ENCODE peak calls at places on chromosomes 12 and 14, in four cellular contexts. W is AG04450, G is heart left ventricle, V is fibroblast of villous mesenchyme. I is an unnamed sample.

GRCh38 chr14:99524804-99525698 is 43.8 kb downstream of the CCNK start:
- DNase-seq in V (peak; percentile 55), W (no peak), G (peak; percentile 40), I (peak; percentile 50)

GRCh38 chr12:1603621-1604020 is 9.2 kb upstream of the FBXL14 start:
- DNase-seq in W (no peak), V (peak; percentile 42), G (no peak), I (no peak)

GRCh38 chr14:81385824-81386223 is 14.3 kb downstream of the STON2 start:
- DNase-seq in G (no peak), W (no peak), V (no peak), I (no peak)

GRCh38 chr12:132462778-132463177 is 27.2 kb upstream of the FBRSL1 start:
- DNase-seq in G (peak; percentile 6), V (no peak), W (no peak), I (no peak)

GRCh38 chr12:68831272-68831671 is 23.3 kb downstream of the MDM2 start:
- DNase-seq in G (no peak), W (no peak), V (no peak), I (no peak)

GRCh38 chr14:68542346-68542745 is 250.5 kb downstream of the ZFP36L1 start:
- DNase-seq in G (no peak), V (no peak), W (no peak), I (no peak)

GRCh38 chr12:91185437-91185836 is 2.8 kb upstream of the DCN start:
- DNase-seq in W (no peak), G (no peak), V (no peak), I (no peak)

GRCh38 chr14:90266441-90267154 is 10.2 kb downstream of the PSMC1 start:
- DNase-seq in W (no peak), V (no peak), G (no peak), I (no peak)

GRCh38 chr12:102468261-102468940 is 12.0 kb downstream of the IGF1 start:
- DNase-seq in G (no peak), V (no peak), W (no peak), I (peak; percentile 13)

GRCh38 chr14:100440207-100440631 is 117.1 kb downstream of the SLC25A47 start:
- DNase-seq in W (peak; percentile 15), G (peak; percentile 67), V (peak; percentile 72), I (peak; percentile 76)

GRCh38 chr14:61654026-61654425 is 41.3 kb upstream of the HIF1A start:
- DNase-seq in V (no peak), G (no peak), W (no peak), I (no peak)

GRCh38 chr12:123064885-123065619 is 84.6 kb downstream of the ARL6IP4 start:
- DNase-seq in W (no peak), G (no peak), V (peak; percentile 33), I (no peak)

GRCh38 chr12:123064356-123064755 is 83.9 kb downstream of the ARL6IP4 start:
- DNase-seq in G (peak; percentile 88), V (no peak), W (no peak), I (no peak)

GRCh38 chr12:123062682-123063426 is 82.4 kb downstream of the ARL6IP4 start:
- DNase-seq in V (peak; percentile 88), W (no peak), G (peak; percentile 73), I (peak; percentile 28)

GRCh38 chr12:123061806-123062205 is 81.3 kb downstream of the ARL6IP4 start:
- DNase-seq in G (no peak), V (no peak), W (no peak), I (no peak)

DNA sequence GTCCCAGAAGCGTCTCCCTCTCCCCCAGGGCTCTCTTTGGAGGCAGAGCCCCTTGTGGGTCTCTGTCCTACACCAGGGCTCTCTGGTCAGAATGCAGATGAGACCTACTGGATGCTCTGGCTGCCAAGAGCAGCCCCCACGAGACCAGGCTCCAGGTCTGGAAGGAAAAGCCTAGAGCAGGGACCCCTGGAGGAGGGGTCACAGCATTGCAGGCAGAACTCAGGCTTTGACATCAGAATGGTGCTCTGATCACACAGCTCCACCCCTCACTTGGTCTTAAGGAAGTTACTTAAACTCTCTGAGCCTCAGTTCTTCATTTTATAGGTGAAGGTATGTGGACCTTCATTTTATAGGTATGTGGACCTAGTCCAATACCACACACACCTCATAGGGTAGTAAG is 83.1 kb downstream of the ARL6IP4 start:
- DNase-seq in V (peak; percentile 38), W (no peak), G (no peak), I (no peak)
- TF ChIP-seq CTCF in V (peak; percentile 54), W (peak; percentile 55), G (no peak), I (peak; percentile 48)

GRCh38 chr14:75069021-75069810 is at the start of gene ZC2HC1C:
- DNase-seq in V (peak; percentile 84), G (peak; percentile 98), W (peak; percentile 41), I (peak; percentile 85)
- H3K4me3 ChIP-seq in V (peak within 1 kb of the TSS; percentile 64), G (peak within 1 kb of the TSS; percentile 33), W (peak within 1 kb of the TSS; percentile 63), I (peak within 1 kb of the TSS; percentile 52)

GRCh38 chr14:34365309-34365915 is 96.6 kb downstream of the SPTSSA start:
- DNase-seq in G (no peak), W (no peak), V (peak; percentile 37), I (peak; percentile 54)
- TF ChIP-seq CTCF in G (no peak), W (peak; percentile 38), V (peak; percentile 42), I (peak; percentile 43)

DNA sequence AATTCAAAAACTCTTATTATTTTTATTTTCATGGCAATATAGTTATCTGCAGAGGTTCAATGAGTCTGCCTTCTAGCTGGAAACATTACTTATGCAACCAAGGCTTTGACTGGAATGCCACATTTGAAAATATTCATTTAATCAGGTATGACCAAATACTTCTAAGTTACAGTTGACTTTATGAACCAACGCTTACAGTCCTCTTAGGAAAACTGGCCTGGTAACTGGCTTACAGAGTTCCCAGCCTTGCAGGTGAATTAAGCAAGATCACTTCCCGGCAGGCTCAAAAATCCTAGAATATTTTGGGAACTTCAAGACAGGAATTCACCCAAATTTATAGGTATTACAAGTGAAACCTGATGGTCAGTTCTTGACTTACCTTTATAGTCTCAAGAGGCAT is 12.3 kb downstream of the LRP6 start:
- DNase-seq in W (no peak), V (no peak), G (no peak), I (no peak)
- H3K4me3 ChIP-seq in W (no peak overlapping the region), V (no peak overlapping the region), G (no peak overlapping the region), I (no peak overlapping the region)

DNA sequence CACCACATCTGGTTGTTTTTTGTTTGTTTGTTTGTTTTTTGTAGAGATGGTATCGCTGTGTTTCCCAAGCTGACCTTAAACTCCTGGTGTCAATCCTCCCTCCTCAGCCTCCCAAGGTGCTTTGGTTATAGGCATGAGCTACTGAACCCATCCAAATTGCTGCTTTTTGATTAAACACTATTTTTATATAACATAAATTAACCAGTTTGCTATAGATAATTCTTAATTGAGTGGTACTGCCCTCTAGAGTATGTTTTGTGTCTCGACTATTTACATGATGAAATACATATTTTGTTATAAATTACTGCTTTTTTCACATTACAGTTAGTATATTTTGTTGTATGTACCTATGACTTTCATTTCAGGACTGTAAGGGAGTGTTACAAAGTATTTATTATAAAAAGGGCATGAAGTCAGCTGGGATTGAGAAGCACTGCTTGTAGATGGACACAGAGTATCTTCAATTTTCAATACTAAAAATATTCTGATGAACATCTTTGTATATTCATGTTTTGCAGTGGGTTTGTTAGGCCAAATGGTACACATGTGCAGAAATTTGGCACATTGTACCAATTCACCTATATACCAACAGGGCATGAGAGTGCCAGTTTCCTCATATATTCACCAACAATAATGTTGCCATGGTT is 14.9 kb upstream of the SCAF11 start:
- DNase-seq in G (no peak), W (no peak), V (peak; percentile 29), I (no peak)
- TF ChIP-seq CTCF in G (peak; percentile 28), W (peak; percentile 48), V (peak; percentile 38), I (no peak)

GRCh38 chr14:72479471-72479931 is 414.4 kb downstream of the DPF3 start:
- DNase-seq in W (no peak), V (no peak), G (no peak), I (peak; percentile 13)
- H3K4me3 ChIP-seq in W (no peak overlapping the region), V (no peak overlapping the region), G (no peak overlapping the region), I (no peak overlapping the region)

DNA sequence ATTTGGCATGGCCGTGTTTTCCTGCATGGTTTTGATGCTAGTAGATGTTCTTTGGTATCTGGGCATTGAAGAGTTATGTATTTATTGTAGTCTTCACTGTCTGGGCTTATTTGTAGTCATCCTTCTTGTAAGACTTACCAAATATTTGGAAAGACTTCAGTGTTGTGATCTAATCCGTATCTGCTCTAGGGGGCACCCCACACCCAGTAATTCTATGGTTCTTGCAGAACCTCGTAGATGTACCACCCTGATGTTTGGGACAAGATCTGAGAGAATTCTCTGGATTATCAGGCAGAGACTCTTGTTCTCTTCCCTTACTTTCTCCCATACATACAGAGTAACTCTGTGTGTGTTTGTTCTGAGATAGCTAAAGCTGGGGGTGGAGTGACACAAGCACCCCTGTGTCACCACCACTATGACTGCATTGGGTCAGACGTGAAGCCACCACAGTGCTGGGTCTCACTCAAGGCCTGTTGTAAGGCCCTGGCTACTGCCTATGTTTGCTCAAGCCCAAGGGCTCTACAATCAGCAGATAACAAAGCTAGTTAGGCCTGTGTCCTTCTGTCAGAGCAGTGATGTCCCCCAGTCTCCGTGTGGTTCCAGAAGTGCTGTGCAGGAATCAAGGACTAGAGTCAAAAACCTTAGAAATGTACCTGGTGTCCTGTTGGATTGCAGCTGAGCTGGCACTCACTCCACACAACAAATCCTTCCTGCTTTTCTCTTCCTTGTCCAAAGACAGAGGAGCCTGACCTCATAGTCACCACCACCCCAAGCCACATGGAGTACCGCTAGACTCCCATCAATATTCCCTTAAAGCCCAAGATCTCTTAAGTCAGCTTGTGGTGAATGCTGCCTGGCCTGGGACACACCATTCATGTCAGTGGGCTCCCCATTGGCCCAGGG is 9.5 kb downstream of the RDH16 start:
- DNase-seq in G (no peak), W (no peak), V (peak; percentile 63), I (no peak)
- TF ChIP-seq CTCF in G (no peak), W (no peak), V (peak; percentile 30), I (no peak)

GRCh38 chr12:24769682-24770081 is 179.2 kb downstream of the BCAT1 start:
- DNase-seq in V (no peak), W (no peak), G (no peak), I (no peak)
- H3K4me3 ChIP-seq in V (no peak overlapping the region), W (no peak overlapping the region), G (no peak overlapping the region), I (no peak overlapping the region)

GRCh38 chr12:13203028-13203922 is 6.7 kb downstream of the EMP1 start:
- DNase-seq in G (peak; percentile 66), V (peak; percentile 68), W (no peak), I (no peak)
- TF ChIP-seq CTCF in G (peak; percentile 31), V (peak; percentile 37), W (peak; percentile 7), I (peak; percentile 37)

GRCh38 chr12:14369322-14369721 is 3.8 kb downstream of the ATF7IP start:
- DNase-seq in V (no peak), W (no peak), G (no peak), I (no peak)

GRCh38 chr12:14367097-14367661 is 1.7 kb downstream of the ATF7IP start:
- DNase-seq in G (no peak), W (no peak), V (peak; percentile 64), I (peak; percentile 66)

GRCh38 chr12:14365294-14366210 is at the start of gene ATF7IP:
- DNase-seq in G (peak; percentile 97), V (peak; percentile 98), W (peak; percentile 94), I (peak; percentile 99)

GRCh38 chr12:14364583-14365271 is 755 bp upstream of the ATF7IP start:
- DNase-seq in G (no peak), W (no peak), V (no peak), I (no peak)

GRCh38 chr12:14366211-14366762 is 805 bp downstream of the ATF7IP start:
- DNase-seq in V (peak; percentile 53), G (no peak), W (no peak), I (no peak)
- H3K4me3 ChIP-seq in V (peak overlapping the region; percentile 85), G (peak overlapping the region; percentile 60), W (peak overlapping the region; percentile 77), I (peak overlapping the region; percentile 60)